ENCODE peak calls at places on chromosomes 4 and X, in six cellular contexts. G, N, Z, Q, O and I are unnamed samples.

GRCh38 chrX:48490661-48491060 is 14.7 kb downstream of the FTSJ1 start:
- DNase-seq in O (no peak), Q (no peak), N (no peak), G (no peak), Z (no peak), I (no peak)

GRCh38 chr4:14837860-14838259 is 164.4 kb upstream of the CPEB2 start:
- DNase-seq in G (no peak), O (no peak), Z (no peak), Q (no peak), N (no peak), I (no peak)

GRCh38 chrX:43728966-43729365 is 72.9 kb downstream of the MAOA start:
- DNase-seq in N (no peak), Q (no peak), O (no peak), Z (no peak), G (no peak), I (no peak)

GRCh38 chrX:21838937-21839333 is 482 bp upstream of the MBTPS2 start:
- DNase-seq in G (no peak), Z (no peak), Q (no peak), N (no peak), O (no peak), I (no peak)

GRCh38 chr4:41102360-41103092 is 111.8 kb downstream of the APBB2 start:
- DNase-seq in O (no peak), G (no peak), N (no peak), Z (no peak), Q (no peak), I (no peak)

GRCh38 chrX:6812087-6812486 is 277.2 kb upstream of the VCX3A start:
- DNase-seq in Q (no peak), G (no peak), O (no peak), N (no peak), Z (no peak), I (no peak)

GRCh38 chr4:122346036-122346435 is 32.8 kb upstream of the ADAD1 start:
- DNase-seq in Z (no peak), Q (no peak), G (no peak), O (no peak), N (no peak), I (no peak)

GRCh38 chrX:76127341-76127740 is 45.5 kb upstream of the PBDC1 start:
- DNase-seq in Z (no peak), Q (no peak), G (no peak), N (no peak), O (no peak), I (no peak)

GRCh38 chr4:1026115-1026514 is 14.7 kb downstream of the FGFRL1 start:
- DNase-seq in O (no peak), N (no peak), G (peak), Q (no peak), Z (no peak), I (no peak)

GRCh38 chr4:173411106-173411703 is 12.3 kb upstream of the SCRG1 start:
- DNase-seq in Z (no peak), G (no peak), Q (no peak), N (no peak), O (no peak), I (no peak)

GRCh38 chr4:122525865-122526264 is 69.3 kb upstream of the IL2 start:
- DNase-seq in Q (no peak), O (no peak), N (no peak), G (no peak), Z (no peak), I (no peak)

GRCh38 chr4:174248407-174248806 is 35.1 kb downstream of the FBXO8 start:
- DNase-seq in O (no peak), Z (no peak), G (no peak), Q (no peak), N (no peak), I (no peak)

GRCh38 chrX:105553118-105553517 is 269.2 kb upstream of the NRK start:
- DNase-seq in G (no peak), Z (no peak), O (no peak), Q (no peak), N (no peak), I (no peak)

GRCh38 chrX:82756272-82756671 is 751.8 kb upstream of the POU3F4 start:
- DNase-seq in G (no peak), Q (no peak), O (no peak), Z (no peak), N (no peak), I (no peak)

GRCh38 chrX:140572724-140573123 is 67.9 kb upstream of the SOX3 start:
- DNase-seq in N (no peak), Z (no peak), O (peak), Q (peak), G (no peak), I (no peak)

GRCh38 chr4:8599657-8600056 is 7.1 kb downstream of the CPZ start:
- DNase-seq in G (no peak), Z (no peak), Q (no peak), N (no peak), O (no peak), I (no peak)

GRCh38 chr4:110636677-110637407 is 14.0 kb upstream of the PITX2 start:
- DNase-seq in G (no peak), Z (no peak), O (no peak), N (no peak), Q (no peak), I (no peak)

GRCh38 chr4:85498068-85498733 is 23.3 kb downstream of the ARHGAP24 start:
- DNase-seq in Q (peak), O (peak), N (peak), Z (no peak), G (no peak), I (no peak)

GRCh38 chr4:88738714-88739366 is 41.2 kb upstream of the NAP1L5 start:
- DNase-seq in Q (no peak), Z (no peak), O (no peak), N (no peak), G (no peak), I (no peak)

GRCh38 chr4:139969635-139970266 is 184.2 kb downstream of the MAML3 start:
- DNase-seq in O (no peak), G (no peak), N (no peak), Z (no peak), Q (no peak), I (no peak)

GRCh38 chr4:109803924-109804571 is 2.2 kb upstream of the CFI start:
- DNase-seq in Q (no peak), N (no peak), O (no peak), Z (no peak), G (peak), I (no peak)

GRCh38 chrX:45007598-45007997 is 134.6 kb downstream of the KDM6A start:
- DNase-seq in O (no peak), Z (no peak), G (no peak), N (no peak), Q (no peak), I (no peak)

GRCh38 chr4:113950207-113950606 is 29.2 kb downstream of the ARSJ start:
- DNase-seq in O (no peak), Z (no peak), G (no peak), Q (no peak), N (no peak), I (no peak)

GRCh38 chrX:20796450-20796849 is 529.7 kb upstream of the RPS6KA3 start:
- DNase-seq in Z (no peak), G (no peak), O (no peak), Q (no peak), N (no peak), I (no peak)

GRCh38 chr4:161183729-161184128 is 980.1 kb downstream of the FSTL5 start:
- DNase-seq in O (no peak), Q (no peak), N (no peak), G (no peak), Z (no peak), I (no peak)

GRCh38 chrX:73827406-73827805 is 264.4 kb downstream of the CHIC1 start:
- DNase-seq in N (no peak), O (no peak), G (no peak), Q (no peak), Z (no peak), I (no peak)

GRCh38 chr4:726235-726787 is 20.7 kb downstream of the PCGF3 start:
- DNase-seq in N (no peak), G (no peak), Q (no peak), O (no peak), Z (no peak), I (no peak)

GRCh38 chr4:166091146-166091545 is 218.1 kb downstream of the TLL1 start:
- DNase-seq in Q (no peak), Z (no peak), O (no peak), N (no peak), G (no peak), I (no peak)